ENCODE peak calls at places on chromosomes 6 and 20, in eight cellular contexts. D, J, Z, A, S, O, T and Q are unnamed samples.

GRCh38 chr6:35810831-35811698 is 5.9 kb downstream of the LHFPL5 start:
- DNase-seq in T (peak; percentile 79), Z (no peak), A (no peak), D (peak; percentile 87), O (no peak), S (peak; percentile 76), J (peak; percentile 99), Q (peak; percentile 72)

GRCh38 chr6:37551867-37552266 is 52.2 kb upstream of the CCDC167 start:
- DNase-seq in Z (no peak), D (no peak), S (no peak), T (no peak), J (no peak), A (no peak), O (no peak), Q (no peak)

GRCh38 chr6:109008537-109008950 is 86.1 kb downstream of the SESN1 start:
- DNase-seq in T (peak; percentile 50), O (no peak), D (peak; percentile 83), Z (no peak), A (no peak), J (no peak), S (no peak), Q (peak; percentile 42)

GRCh38 chr6:1535295-1535694 is 74.4 kb upstream of the FOXC1 start:
- DNase-seq in S (no peak), O (no peak), J (no peak), A (no peak), T (peak; percentile 48), Z (no peak), D (peak; percentile 17), Q (peak; percentile 27)

GRCh38 chr6:90284745-90285481 is 11.7 kb downstream of the BACH2 start:
- DNase-seq in O (no peak), A (no peak), T (peak; percentile 90), Z (no peak), D (peak; percentile 52), S (peak; percentile 56), J (peak; percentile 51), Q (peak; percentile 90)

GRCh38 chr6:71248306-71248705 is 40.3 kb upstream of the OGFRL1 start:
- DNase-seq in O (no peak), D (peak; percentile 85), A (no peak), T (peak; percentile 60), Z (peak; percentile 41), S (no peak), J (peak; percentile 51), Q (peak; percentile 36)

GRCh38 chr20:18717062-18717461 is 96.5 kb upstream of the SCP2D1 start:
- DNase-seq in S (no peak), O (no peak), J (no peak), A (no peak), T (no peak), Z (no peak), D (no peak), Q (no peak)

GRCh38 chr20:37310951-37311350 is 21.5 kb downstream of the MANBAL start:
- DNase-seq in O (no peak), Z (no peak), D (no peak), S (no peak), J (no peak), A (no peak), T (no peak), Q (no peak)

GRCh38 chr6:161373905-161374451 is 100.1 kb upstream of the AGPAT4 start:
- DNase-seq in Z (peak; percentile 89), S (no peak), J (peak; percentile 38), A (peak; percentile 73), O (peak; percentile 95), D (peak; percentile 73), T (peak; percentile 36), Q (peak; percentile 16)

GRCh38 chr6:125818225-125818657 is 27.5 kb downstream of the NCOA7 start:
- DNase-seq in S (no peak), D (peak; percentile 19), A (no peak), T (no peak), Z (no peak), O (no peak), J (no peak), Q (no peak)

GRCh38 chr20:50199703-50200102 is 9.1 kb downstream of the CEBPB start:
- DNase-seq in D (no peak), S (no peak), A (no peak), J (peak; percentile 19), T (no peak), O (no peak), Z (peak; percentile 38), Q (no peak)

GRCh38 chr6:3278691-3279090 is 19.9 kb downstream of the PSMG4 start:
- DNase-seq in T (no peak), A (no peak), O (no peak), J (no peak), S (no peak), D (no peak), Z (no peak), Q (no peak)

GRCh38 chr6:122376246-122376645 is 23.2 kb upstream of the HSF2 start:
- DNase-seq in Z (no peak), D (no peak), S (no peak), J (no peak), A (no peak), T (no peak), O (no peak), Q (no peak)

GRCh38 chr6:122696079-122696478 is 83.4 kb upstream of the FABP7 start:
- DNase-seq in T (peak; percentile 97), S (peak; percentile 77), D (peak; percentile 65), J (peak; percentile 77), A (no peak), O (no peak), Z (no peak), Q (peak; percentile 97)

GRCh38 chr20:23142162-23143050 is 56.3 kb upstream of the CD93 start:
- DNase-seq in S (no peak), Z (no peak), T (no peak), A (no peak), J (peak; percentile 50), D (no peak), O (no peak), Q (no peak)

GRCh38 chr20:63496404-63497120 is 2.3 kb downstream of the EEF1A2 start:
- DNase-seq in A (no peak), Z (no peak), D (no peak), J (no peak), S (no peak), O (peak; percentile 53), T (no peak), Q (no peak)

GRCh38 chr20:16902657-16903056 is 154.5 kb downstream of the OTOR start:
- DNase-seq in J (no peak), S (no peak), A (no peak), O (no peak), D (no peak), Z (no peak), T (no peak), Q (no peak)

GRCh38 chr6:35230950-35231349 is 17.2 kb downstream of the SCUBE3 start:
- DNase-seq in D (no peak), J (no peak), Z (no peak), T (no peak), A (no peak), S (no peak), O (no peak), Q (no peak)

GRCh38 chr6:39225946-39226437 is 3.3 kb downstream of the KCNK5 start:
- DNase-seq in S (no peak), T (no peak), D (no peak), A (peak; percentile 62), O (no peak), Z (no peak), J (no peak), Q (no peak)

DNA sequence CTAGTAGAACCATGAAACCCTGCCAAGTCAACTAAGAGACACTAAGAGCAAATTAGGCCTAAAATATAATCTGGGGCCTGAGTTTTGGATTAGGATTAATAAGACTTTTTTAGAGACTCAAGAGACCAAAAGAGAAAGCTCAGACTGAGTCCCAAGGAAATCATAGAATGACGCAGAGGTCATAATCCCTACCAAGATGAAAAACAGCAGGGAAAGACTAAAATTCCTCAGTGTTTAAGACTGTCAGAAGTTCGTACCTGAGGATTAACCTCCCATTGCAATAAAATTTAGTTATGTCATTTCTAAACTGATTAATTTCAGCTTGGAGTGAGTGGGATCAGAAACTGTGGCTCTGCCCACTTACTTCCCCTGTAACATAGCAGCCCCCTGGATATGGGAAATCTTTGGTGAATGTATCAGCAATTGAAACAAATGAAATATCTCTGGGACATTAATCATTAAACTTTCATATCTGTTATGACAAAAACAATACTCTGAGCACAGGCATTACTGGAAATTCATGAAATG is 200.3 kb downstream of the EDN1 start:
- DNase-seq in Z (no peak), T (peak; percentile 34), S (no peak), A (no peak), J (no peak), O (no peak), D (peak; percentile 23), Q (peak; percentile 28)
- H3K27ac ChIP-seq in Z (no peak overlapping the region), T (no peak overlapping the region), S (no peak overlapping the region), A (no peak overlapping the region), J (peak overlapping the region; percentile 87), O (no peak overlapping the region), D (peak overlapping the region; percentile 75), Q (peak overlapping the region; percentile 80)

GRCh38 chr20:19786311-19786710 is 28.3 kb downstream of the RIN2 start:
- DNase-seq in A (no peak), S (no peak), D (peak; percentile 90), J (peak; percentile 60), O (no peak), T (peak; percentile 98), Z (peak; percentile 60), Q (peak; percentile 98)
- H3K4me2 ChIP-seq in A (no peak overlapping the region), S (no peak overlapping the region), D (peak overlapping the region; percentile 64), J (no peak overlapping the region), O (no peak overlapping the region), T (peak overlapping the region; percentile 13), Z (peak overlapping the region; percentile 21), Q (peak overlapping the region; percentile 73)

GRCh38 chr6:13524801-13525508 is 37.6 kb upstream of the GFOD1 start:
- DNase-seq in O (no peak), T (no peak), D (no peak), J (no peak), Z (no peak), S (no peak), A (no peak), Q (no peak)
- TF ChIP-seq EZH2 in O (no peak), T (no peak), D (no peak), J (no peak), Z (no peak), S (no peak), A (no peak), Q (no peak)

GRCh38 chr6:8574749-8575468 is 139.6 kb upstream of the SLC35B3 start:
- DNase-seq in J (no peak), Z (no peak), A (no peak), S (no peak), O (no peak), T (no peak), D (no peak), Q (no peak)
- H3K27ac ChIP-seq in J (no peak overlapping the region), Z (no peak overlapping the region), A (no peak overlapping the region), S (no peak overlapping the region), O (no peak overlapping the region), T (no peak overlapping the region), D (no peak overlapping the region), Q (no peak overlapping the region)

GRCh38 chr6:149820506-149820905 is 43.7 kb downstream of the LRP11 start:
- DNase-seq in O (no peak), D (no peak), T (no peak), Z (peak; percentile 14), A (peak; percentile 48), J (no peak), S (no peak), Q (no peak)
- H3K4me2 ChIP-seq in O (no peak overlapping the region), D (no peak overlapping the region), T (no peak overlapping the region), Z (no peak overlapping the region), A (no peak overlapping the region), J (no peak overlapping the region), S (no peak overlapping the region), Q (no peak overlapping the region)

GRCh38 chr6:139871165-139871710 is 496.8 kb upstream of the CITED2 start:
- DNase-seq in Z (no peak), A (no peak), O (no peak), D (no peak), T (no peak), J (no peak), S (no peak), Q (no peak)
- TF ChIP-seq EZH2 in Z (no peak), A (no peak), O (no peak), D (no peak), T (no peak), J (no peak), S (no peak), Q (no peak)